ENCODE peak calls at places on chromosome 3, in eight cellular contexts. B is PC-3, J is neural progenitor cell, L is OCI-LY7, S is GM23248, E is HCT116, P is SK-N-SH, R is MM.1S. Y is an unnamed sample.

GRCh38 chr3:193982258-193982659 is 153.7 kb upstream of the HES1 start:
- DNase-seq in L (no peak), J (no peak), E (no peak), B (peak; percentile 86), R (no peak), S (peak; percentile 92), P (no peak), Y (no peak)

GRCh38 chr3:30518201-30518864 is 88.1 kb upstream of the TGFBR2 start:
- DNase-seq in R (no peak), S (no peak), P (no peak), E (no peak), L (no peak), B (peak; percentile 74), J (no peak), Y (peak; percentile 20)

GRCh38 chr3:107704477-107704876 is 181.7 kb downstream of the BBX start:
- DNase-seq in J (no peak), B (no peak), R (no peak), L (no peak), E (no peak), S (peak; percentile 58), P (no peak), Y (no peak)

GRCh38 chr3:172181936-172182708 is 142.7 kb downstream of the FNDC3B start:
- DNase-seq in L (no peak), B (peak; percentile 44), P (no peak), J (no peak), R (no peak), S (peak; percentile 73), E (no peak), Y (no peak)

GRCh38 chr3:98039322-98040024 is 4.4 kb upstream of the GABRR3 start:
- DNase-seq in B (peak; percentile 89), P (peak; percentile 42), E (peak; percentile 89), S (peak; percentile 83), L (peak; percentile 81), R (peak; percentile 83), J (peak; percentile 69), Y (peak; percentile 80)

GRCh38 chr3:42229942-42230688 is 35.9 kb downstream of the CCK start:
- DNase-seq in S (peak; percentile 82), P (peak; percentile 67), E (peak; percentile 34), J (peak; percentile 78), B (peak; percentile 75), L (peak; percentile 40), R (no peak), Y (peak; percentile 67)

GRCh38 chr3:170414202-170414663 is 4.4 kb upstream of the CLDN11 start:
- DNase-seq in J (peak; percentile 79), S (peak; percentile 90), L (peak; percentile 73), B (peak; percentile 85), R (peak; percentile 75), P (peak; percentile 71), E (peak; percentile 45), Y (peak; percentile 84)

GRCh38 chr3:171173732-171174131 is 147.2 kb upstream of the SLC2A2 start:
- DNase-seq in B (no peak), E (no peak), R (no peak), L (no peak), P (no peak), S (no peak), J (peak; percentile 35), Y (peak; percentile 36)

GRCh38 chr3:119409844-119410243 is 53.6 kb downstream of the TMEM39A start:
- DNase-seq in E (no peak), S (no peak), J (no peak), P (no peak), B (no peak), R (no peak), L (no peak), Y (no peak)

GRCh38 chr3:13018039-13018431 is 55.2 kb downstream of the IQSEC1 start:
- DNase-seq in S (peak; percentile 73), E (no peak), R (no peak), J (peak; percentile 74), P (peak; percentile 87), L (no peak), B (no peak), Y (no peak)

GRCh38 chr3:157040456-157040855 is 119.5 kb downstream of the CCNL1 start:
- DNase-seq in R (no peak), E (no peak), P (no peak), S (no peak), B (no peak), J (no peak), L (no peak), Y (no peak)

GRCh38 chr3:29668728-29669127 is 387.9 kb downstream of the RBMS3 start:
- DNase-seq in J (peak; percentile 6), E (no peak), P (no peak), L (no peak), R (no peak), S (no peak), B (no peak), Y (no peak)

GRCh38 chr3:16388850-16389411 is 123.9 kb downstream of the OXNAD1 start:
- DNase-seq in S (peak; percentile 60), J (no peak), E (no peak), L (no peak), R (no peak), B (no peak), P (no peak), Y (peak; percentile 16)

GRCh38 chr3:122932251-122932967 is 95.2 kb downstream of the SEMA5B start:
- DNase-seq in L (no peak), J (no peak), R (no peak), B (peak; percentile 75), S (no peak), P (no peak), E (no peak), Y (peak; percentile 67)

GRCh38 chr3:133192363-133192945 is 154.3 kb downstream of the TMEM108 start:
- DNase-seq in J (peak; percentile 10), L (no peak), P (no peak), B (no peak), R (no peak), S (no peak), E (no peak), Y (no peak)

GRCh38 chr3:197372076-197372661 is 73.8 kb upstream of the DLG1 start:
- DNase-seq in R (no peak), P (no peak), B (peak; percentile 98), S (peak; percentile 93), J (peak; percentile 39), L (no peak), E (no peak), Y (peak; percentile 88)

GRCh38 chr3:195263193-195263924 is 7.6 kb downstream of the XXYLT1 start:
- DNase-seq in L (no peak), S (peak; percentile 36), P (no peak), B (no peak), R (no peak), J (no peak), E (no peak), Y (no peak)

GRCh38 chr3:115321396-115321795 is 174.3 kb upstream of the ZBTB20 start:
- DNase-seq in E (no peak), R (no peak), J (no peak), L (no peak), S (peak; percentile 76), B (peak; percentile 6), P (no peak), Y (no peak)

GRCh38 chr3:116524455-116524854 is 79.2 kb upstream of the LSAMP start:
- DNase-seq in P (no peak), E (no peak), R (no peak), B (no peak), J (no peak), L (no peak), S (peak; percentile 54), Y (no peak)

GRCh38 chr3:156161172-156161571 is 40.8 kb downstream of the KCNAB1 start:
- DNase-seq in B (peak; percentile 74), L (no peak), J (peak; percentile 11), S (no peak), P (no peak), E (no peak), R (no peak), Y (peak; percentile 30)

GRCh38 chr3:122758877-122759670 is 34.6 kb downstream of the HSPBAP1 start:
- DNase-seq in S (no peak), B (no peak), L (no peak), P (no peak), R (peak; percentile 70), J (no peak), E (no peak), Y (no peak)

DNA sequence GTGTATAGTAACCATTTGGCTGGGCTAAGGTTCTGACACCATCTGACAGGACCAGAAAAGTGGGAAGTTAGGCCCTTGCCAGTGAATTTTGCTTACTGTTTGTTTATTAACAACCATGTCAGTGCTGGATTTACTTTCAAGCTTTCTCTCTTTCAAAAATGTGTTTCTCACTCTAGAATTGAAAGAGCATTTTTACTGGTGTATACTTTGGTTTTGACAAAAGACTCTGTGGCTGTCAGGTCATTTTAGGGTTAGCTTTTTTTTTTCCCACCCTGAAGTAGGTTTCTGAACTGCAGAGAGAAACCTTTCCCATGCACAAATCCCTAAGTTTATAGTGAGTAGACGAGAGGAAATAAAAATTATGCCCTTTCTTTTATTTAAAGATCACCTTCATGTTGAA is 230.0 kb upstream of the TBC1D5 start:
- DNase-seq in P (no peak), L (no peak), J (no peak), S (no peak), R (no peak), E (no peak), B (no peak), Y (no peak)
- H3K27ac ChIP-seq in P (no peak overlapping the region), L (no peak overlapping the region), J (no peak overlapping the region), S (no peak overlapping the region), R (no peak overlapping the region), E (no peak overlapping the region), B (no peak overlapping the region), Y (peak overlapping the region; percentile 3)

DNA sequence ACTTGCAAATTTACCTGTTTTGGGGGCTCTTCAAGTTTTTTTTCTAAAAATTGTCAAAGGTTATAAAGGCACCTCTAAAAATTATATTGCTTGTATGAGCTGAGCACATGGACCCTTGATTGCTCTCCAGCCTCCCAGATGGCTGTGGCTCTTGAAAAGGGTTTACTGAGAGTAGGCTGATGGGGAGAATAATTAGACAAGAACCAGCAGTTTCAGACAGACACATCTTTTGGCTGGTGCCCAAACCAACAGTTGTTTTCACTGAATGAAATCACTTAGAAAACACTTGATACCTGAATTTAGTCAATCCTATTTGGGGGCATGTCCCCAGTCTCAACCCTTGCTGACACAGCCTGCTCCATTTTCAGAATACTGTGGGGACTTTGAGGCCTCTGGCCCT is 217.6 kb downstream of the KBTBD8 start:
- DNase-seq in R (no peak), S (no peak), J (no peak), L (no peak), B (no peak), P (no peak), E (no peak), Y (no peak)
- TF ChIP-seq EZH2phosphoT487 in R (no peak), S (no peak), J (no peak), L (no peak), B (no peak), P (no peak), E (no peak), Y (no peak)

GRCh38 chr3:48556796-48557626 is at the start of gene PFKFB4:
- DNase-seq in B (peak; percentile 99), J (peak; percentile 99), R (peak; percentile 99), E (peak; percentile 99), P (peak; percentile 99), S (peak; percentile 100), L (peak; percentile 99), Y (peak; percentile 100)
- H3K27ac ChIP-seq in B (peak within 1 kb of the TSS; percentile 9), J (peak within 1 kb of the TSS; percentile 82), R (peak within 1 kb of the TSS; percentile 31), E (peak within 1 kb of the TSS; percentile 94), P (peak within 1 kb of the TSS; percentile 48), S (peak within 1 kb of the TSS; percentile 39), L (peak within 1 kb of the TSS; percentile 80), Y (peak within 1 kb of the TSS; percentile 30)

DNA sequence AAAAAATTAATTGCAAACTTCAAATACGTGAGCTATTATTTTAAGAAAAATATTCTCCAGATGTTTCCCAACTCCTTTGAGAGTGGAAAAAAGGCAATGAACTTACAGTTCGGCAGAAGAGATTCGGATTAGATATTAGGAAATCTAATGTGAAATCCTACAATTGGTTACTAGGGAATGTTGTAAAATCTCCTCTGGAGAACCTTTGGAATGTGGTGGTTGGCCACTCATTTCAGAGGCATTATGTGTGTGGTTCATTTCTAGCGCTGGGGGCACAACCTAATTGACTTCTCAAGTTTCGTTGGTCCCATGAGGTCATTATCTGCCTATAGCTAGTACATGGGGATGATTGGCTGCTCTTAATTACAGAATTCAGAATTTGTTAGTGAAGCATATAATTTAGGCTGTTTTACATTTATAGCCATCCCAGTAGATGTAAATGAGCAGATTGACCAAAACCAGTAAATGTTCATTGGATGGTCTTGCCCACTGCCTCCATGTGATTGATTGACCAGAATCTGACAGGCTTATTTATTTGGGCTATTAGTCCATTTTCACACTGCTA is 34.6 kb upstream of the CMSS1 start:
- DNase-seq in L (no peak), E (no peak), P (no peak), B (peak; percentile 88), J (no peak), R (no peak), S (peak; percentile 94), Y (no peak)
- TF ChIP-seq EZH2phosphoT487 in L (no peak), E (no peak), P (no peak), B (no peak), J (no peak), R (no peak), S (peak; percentile 78), Y (no peak)